ENCODE peak calls at places on chromosomes 2 and 18, in five cellular contexts. One of them, this sample, is unnamed.

GRCh38 chr2:235836416-235837042 is 331.7 kb downstream of the GBX2 start:
- DNase-seq in Karpas-422: no peak
- DNase-seq in heart right ventricle: no peak
- DNase-seq in heart left ventricle: no peak
- DNase-seq in A549: no peak
- DNase-seq in this sample: no peak

GRCh38 chr2:113978524-113979171 is 88.8 kb downstream of the ACTR3 start:
- DNase-seq in heart left ventricle: no peak
- DNase-seq in Karpas-422: no peak
- DNase-seq in heart right ventricle: no peak
- DNase-seq in A549: no peak
- DNase-seq in this sample: no peak

GRCh38 chr2:99608092-99608491 is 118.3 kb upstream of the REV1 start:
- DNase-seq in heart right ventricle: no peak
- DNase-seq in heart left ventricle: no peak
- DNase-seq in A549: no peak
- DNase-seq in Karpas-422: no peak
- DNase-seq in this sample: no peak

GRCh38 chr18:69400253-69400975 is at the start of gene DOK6:
- DNase-seq in Karpas-422: no peak
- DNase-seq in A549: peak
- DNase-seq in heart right ventricle: peak
- DNase-seq in heart left ventricle: peak
- DNase-seq in this sample: no peak

GRCh38 chr2:170073288-170073687 is 104.7 kb upstream of the MYO3B start:
- DNase-seq in Karpas-422: no peak
- DNase-seq in A549: no peak
- DNase-seq in heart left ventricle: peak
- DNase-seq in heart right ventricle: peak
- DNase-seq in this sample: peak

GRCh38 chr2:164061129-164061746 is 325.4 kb upstream of the FIGN start:
- DNase-seq in heart left ventricle: no peak
- DNase-seq in Karpas-422: peak
- DNase-seq in heart right ventricle: no peak
- DNase-seq in A549: peak
- DNase-seq in this sample: no peak

GRCh38 chr2:158795110-158795924 is at the start of gene DAPL1:
- DNase-seq in heart right ventricle: no peak
- DNase-seq in Karpas-422: no peak
- DNase-seq in heart left ventricle: no peak
- DNase-seq in A549: no peak
- DNase-seq in this sample: no peak

GRCh38 chr2:207854484-207855386 is 85.0 kb upstream of the FZD5 start:
- DNase-seq in heart right ventricle: no peak
- DNase-seq in heart left ventricle: no peak
- DNase-seq in A549: no peak
- DNase-seq in Karpas-422: no peak
- DNase-seq in this sample: peak

GRCh38 chr2:140975237-140975636 is 1155.6 kb downstream of the LRP1B start:
- DNase-seq in Karpas-422: no peak
- DNase-seq in heart left ventricle: no peak
- DNase-seq in heart right ventricle: no peak
- DNase-seq in A549: no peak
- DNase-seq in this sample: no peak

GRCh38 chr2:46561731-46562450 is 82.5 kb downstream of the TMEM247 start:
- DNase-seq in A549: no peak
- DNase-seq in heart left ventricle: no peak
- DNase-seq in Karpas-422: no peak
- DNase-seq in heart right ventricle: no peak
- DNase-seq in this sample: no peak

GRCh38 chr2:212814941-212815340 is 276.3 kb upstream of the ERBB4 start:
- DNase-seq in A549: no peak
- DNase-seq in heart right ventricle: no peak
- DNase-seq in heart left ventricle: no peak
- DNase-seq in Karpas-422: no peak
- DNase-seq in this sample: no peak

GRCh38 chr2:167761465-167762136 is 485.8 kb downstream of the STK39 start:
- DNase-seq in heart right ventricle: no peak
- DNase-seq in A549: no peak
- DNase-seq in Karpas-422: no peak
- DNase-seq in heart left ventricle: no peak
- DNase-seq in this sample: no peak
- H3K27ac ChIP-seq in heart right ventricle: no peak
- H3K27ac ChIP-seq in A549: no peak
- H3K27ac ChIP-seq in Karpas-422: no peak
- H3K27ac ChIP-seq in heart left ventricle: no peak
- H3K27ac ChIP-seq in this sample: no peak

GRCh38 chr2:36360834-36361233 is 5.3 kb downstream of the CRIM1 start:
- DNase-seq in heart right ventricle: no peak
- DNase-seq in A549: no peak
- DNase-seq in Karpas-422: no peak
- DNase-seq in heart left ventricle: no peak
- DNase-seq in this sample: no peak

GRCh38 chr2:36360063-36360462 is 4.5 kb downstream of the CRIM1 start:
- DNase-seq in A549: no peak
- DNase-seq in heart right ventricle: no peak
- DNase-seq in Karpas-422: no peak
- DNase-seq in heart left ventricle: no peak
- DNase-seq in this sample: no peak

GRCh38 chr2:36358317-36358659 is 2.7 kb downstream of the CRIM1 start:
- DNase-seq in heart left ventricle: no peak
- DNase-seq in Karpas-422: no peak
- DNase-seq in A549: no peak
- DNase-seq in heart right ventricle: no peak
- DNase-seq in this sample: no peak

GRCh38 chr2:36357506-36358316 is 2.1 kb downstream of the CRIM1 start:
- DNase-seq in heart right ventricle: no peak
- DNase-seq in heart left ventricle: peak
- DNase-seq in A549: peak
- DNase-seq in Karpas-422: no peak
- DNase-seq in this sample: peak

DNA sequence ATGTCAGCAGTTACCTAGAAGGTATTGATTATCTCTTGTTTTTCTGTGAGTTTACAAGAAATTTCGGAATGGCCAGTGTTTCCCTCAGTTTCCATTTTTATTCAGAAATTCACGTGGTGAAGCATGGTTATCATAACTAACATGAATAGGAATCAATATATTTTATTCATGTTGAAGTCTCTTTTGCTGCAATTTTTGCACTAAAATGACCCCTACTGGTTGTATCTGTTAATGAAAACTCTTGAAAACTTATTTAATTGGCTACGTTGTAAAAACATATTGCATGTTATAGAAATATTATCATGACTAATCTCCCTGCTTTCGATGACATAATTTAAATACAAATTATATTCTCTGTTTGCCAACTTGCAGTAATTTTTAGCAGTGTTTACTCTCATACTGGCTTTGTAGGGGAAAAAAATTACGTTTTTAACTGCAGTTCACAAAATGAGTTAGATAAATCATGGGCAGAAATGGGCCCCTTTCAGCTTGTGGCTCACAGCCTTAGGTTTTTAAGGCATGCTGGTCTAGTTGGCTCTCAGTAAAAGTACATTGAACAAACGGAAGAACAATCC is 3.5 kb downstream of the CRIM1 start:
- DNase-seq in heart left ventricle: no peak
- DNase-seq in Karpas-422: peak
- DNase-seq in A549: no peak
- DNase-seq in heart right ventricle: no peak
- DNase-seq in this sample: no peak
- H3K27ac ChIP-seq in heart left ventricle: peak
- H3K27ac ChIP-seq in Karpas-422: no peak
- H3K27ac ChIP-seq in A549: peak
- H3K27ac ChIP-seq in heart right ventricle: peak
- H3K27ac ChIP-seq in this sample: no peak

GRCh38 chr2:127969455-127969854 is 58.4 kb downstream of the SAP130 start:
- DNase-seq in Karpas-422: no peak
- DNase-seq in heart left ventricle: no peak
- DNase-seq in A549: no peak
- DNase-seq in heart right ventricle: no peak
- DNase-seq in this sample: no peak
- H3K27ac ChIP-seq in Karpas-422: no peak
- H3K27ac ChIP-seq in heart left ventricle: no peak
- H3K27ac ChIP-seq in A549: no peak
- H3K27ac ChIP-seq in heart right ventricle: no peak
- H3K27ac ChIP-seq in this sample: no peak

GRCh38 chr2:202378001-202378400 is 1.9 kb downstream of the BMPR2 start:
- DNase-seq in Karpas-422: no peak
- DNase-seq in heart right ventricle: no peak
- DNase-seq in A549: no peak
- DNase-seq in heart left ventricle: no peak
- DNase-seq in this sample: no peak
- H3K27ac ChIP-seq in Karpas-422: no peak
- H3K27ac ChIP-seq in heart right ventricle: peak
- H3K27ac ChIP-seq in A549: peak
- H3K27ac ChIP-seq in heart left ventricle: peak
- H3K27ac ChIP-seq in this sample: no peak

GRCh38 chr2:181755181-181755580 is 74.9 kb upstream of the NEUROD1 start:
- DNase-seq in heart right ventricle: no peak
- DNase-seq in heart left ventricle: no peak
- DNase-seq in Karpas-422: no peak
- DNase-seq in A549: no peak
- DNase-seq in this sample: no peak
- H3K27ac ChIP-seq in heart right ventricle: no peak
- H3K27ac ChIP-seq in heart left ventricle: no peak
- H3K27ac ChIP-seq in Karpas-422: no peak
- H3K27ac ChIP-seq in A549: no peak
- H3K27ac ChIP-seq in this sample: no peak

DNA sequence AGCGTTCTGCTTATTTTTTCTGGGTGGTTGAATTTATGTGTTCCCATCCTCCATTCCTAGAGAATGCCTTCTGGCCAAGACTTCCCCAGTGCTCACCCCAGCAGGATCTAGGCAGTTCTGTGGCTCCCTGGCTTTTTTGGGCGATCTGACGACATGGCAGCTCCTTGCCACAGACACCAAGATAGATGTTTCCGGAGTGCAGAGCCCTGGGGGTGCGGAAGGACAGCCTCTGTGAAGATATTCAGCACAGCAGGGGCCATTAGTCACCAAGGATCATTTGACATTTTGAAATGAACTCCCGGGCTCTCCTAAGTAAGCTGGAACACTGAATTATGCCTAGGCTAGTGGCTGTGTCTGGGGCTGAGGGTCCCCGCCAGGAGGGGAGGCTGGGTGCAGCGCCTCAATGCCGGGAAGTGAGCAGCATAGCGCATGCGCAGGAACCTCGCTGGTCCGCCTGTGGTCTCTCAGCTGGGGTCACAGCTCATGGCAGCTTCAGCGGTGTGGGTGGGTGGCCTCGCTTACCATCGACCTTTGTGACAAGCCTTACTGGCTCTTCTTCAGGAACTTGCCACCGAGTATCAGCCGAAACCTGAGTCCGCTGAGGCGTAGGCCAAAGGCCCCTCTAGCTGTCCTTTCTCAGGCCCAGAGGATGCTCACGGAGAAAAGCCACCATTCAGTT is 60.3 kb downstream of the MEX3C start:
- DNase-seq in heart right ventricle: no peak
- DNase-seq in heart left ventricle: no peak
- DNase-seq in A549: no peak
- DNase-seq in Karpas-422: no peak
- DNase-seq in this sample: no peak
- H3K27ac ChIP-seq in heart right ventricle: no peak
- H3K27ac ChIP-seq in heart left ventricle: no peak
- H3K27ac ChIP-seq in A549: peak
- H3K27ac ChIP-seq in Karpas-422: no peak
- H3K27ac ChIP-seq in this sample: no peak

DNA sequence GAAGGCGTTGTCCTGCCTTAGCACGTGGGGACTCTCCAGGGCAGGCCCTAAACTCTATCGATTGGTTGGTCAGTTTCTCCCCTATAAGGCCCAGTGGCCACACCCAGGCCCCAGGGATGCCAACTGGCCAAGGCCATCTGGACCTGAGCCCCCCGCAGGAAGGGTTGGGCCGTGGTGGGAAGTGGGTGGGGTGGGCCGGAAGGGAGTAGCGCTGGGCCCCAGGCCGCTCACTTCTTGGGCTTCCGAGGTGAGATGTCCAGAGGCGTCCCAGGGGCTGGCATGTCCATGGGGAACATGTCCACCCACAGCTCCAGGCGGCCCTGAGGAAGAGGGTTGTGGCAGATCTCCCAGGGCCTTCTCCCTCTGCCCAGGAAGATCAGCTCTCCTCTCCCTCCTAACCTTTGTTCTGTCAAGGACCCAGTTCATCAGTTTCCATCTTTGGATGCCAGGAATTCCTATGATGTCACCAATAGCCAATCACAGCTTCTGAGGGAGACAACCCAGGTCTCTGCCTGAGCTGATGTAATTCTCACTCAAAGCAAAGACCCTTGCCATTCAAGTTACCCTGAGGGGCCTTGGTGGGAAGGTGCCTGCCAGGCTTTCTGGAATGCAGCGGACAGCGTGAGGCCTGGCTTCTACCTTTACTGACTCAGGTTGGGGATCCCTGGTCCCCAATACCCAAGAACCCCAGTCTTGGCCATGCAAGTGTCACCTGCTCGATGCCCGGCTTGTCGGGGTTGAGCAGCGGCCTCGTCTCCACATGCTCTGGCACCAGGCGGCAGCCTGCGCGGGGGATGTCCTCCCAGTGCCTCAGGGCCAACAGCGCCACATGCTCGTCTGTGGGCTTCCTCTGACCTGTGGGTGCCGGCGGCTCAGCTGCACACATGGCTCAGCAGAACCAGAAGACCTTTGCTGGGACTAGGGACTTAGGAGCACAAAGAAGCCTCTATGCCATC is 14.4 kb downstream of the OTOF start:
- DNase-seq in Karpas-422: no peak
- DNase-seq in A549: no peak
- DNase-seq in heart left ventricle: no peak
- DNase-seq in heart right ventricle: no peak
- DNase-seq in this sample: no peak
- H3K27ac ChIP-seq in Karpas-422: no peak
- H3K27ac ChIP-seq in A549: no peak
- H3K27ac ChIP-seq in heart left ventricle: no peak
- H3K27ac ChIP-seq in heart right ventricle: no peak
- H3K27ac ChIP-seq in this sample: no peak

GRCh38 chr2:74551530-74551929 is 2.2 kb downstream of the LOXL3 start:
- DNase-seq in heart right ventricle: no peak
- DNase-seq in A549: no peak
- DNase-seq in heart left ventricle: no peak
- DNase-seq in Karpas-422: no peak
- DNase-seq in this sample: no peak
- H3K27ac ChIP-seq in heart right ventricle: no peak
- H3K27ac ChIP-seq in A549: no peak
- H3K27ac ChIP-seq in heart left ventricle: no peak
- H3K27ac ChIP-seq in Karpas-422: no peak
- H3K27ac ChIP-seq in this sample: no peak

GRCh38 chr18:48843162-48843561 is 107.6 kb downstream of the SMAD7 start:
- DNase-seq in heart right ventricle: no peak
- DNase-seq in heart left ventricle: no peak
- DNase-seq in A549: no peak
- DNase-seq in Karpas-422: no peak
- DNase-seq in this sample: no peak
- H3K27ac ChIP-seq in heart right ventricle: peak
- H3K27ac ChIP-seq in heart left ventricle: peak
- H3K27ac ChIP-seq in A549: no peak
- H3K27ac ChIP-seq in Karpas-422: no peak
- H3K27ac ChIP-seq in this sample: no peak

This sample was measured in AG04450.